ENCODE peak calls at places on chromosomes 7 and 10, in six cellular contexts. One of them, this sample, is unnamed.

GRCh38 chr7:101563933-101564777 is 64.9 kb downstream of the MYL10 start:
- DNase-seq in glutamatergic neuron: no peak
- DNase-seq in GM23338: peak
- DNase-seq in kidney epithelial cell: no peak
- DNase-seq in K562: peak
- DNase-seq in WERI-Rb-1: no peak
- DNase-seq in this sample: no peak

GRCh38 chr7:157009778-157010587 is 480 bp downstream of the MNX1 start:
- DNase-seq in glutamatergic neuron: no peak
- DNase-seq in GM23338: peak
- DNase-seq in kidney epithelial cell: no peak
- DNase-seq in K562: peak
- DNase-seq in WERI-Rb-1: no peak
- DNase-seq in this sample: no peak

GRCh38 chr10:129932996-129933395 is 31.1 kb downstream of the EBF3 start:
- DNase-seq in glutamatergic neuron: peak
- DNase-seq in GM23338: no peak
- DNase-seq in kidney epithelial cell: no peak
- DNase-seq in K562: no peak
- DNase-seq in WERI-Rb-1: no peak
- DNase-seq in this sample: no peak

GRCh38 chr10:110556993-110557601 is 10.4 kb upstream of the SMC3 start:
- DNase-seq in glutamatergic neuron: peak
- DNase-seq in GM23338: peak
- DNase-seq in kidney epithelial cell: no peak
- DNase-seq in K562: peak
- DNase-seq in WERI-Rb-1: peak
- DNase-seq in this sample: peak

GRCh38 chr10:124057580-124057979 is 35.8 kb downstream of the CHST15 start:
- DNase-seq in glutamatergic neuron: no peak
- DNase-seq in GM23338: no peak
- DNase-seq in kidney epithelial cell: no peak
- DNase-seq in K562: no peak
- DNase-seq in WERI-Rb-1: no peak
- DNase-seq in this sample: no peak

GRCh38 chr7:94655884-94656657 is at the start of gene SGCE:
- DNase-seq in glutamatergic neuron: peak
- DNase-seq in GM23338: peak
- DNase-seq in kidney epithelial cell: no peak
- DNase-seq in K562: peak
- DNase-seq in WERI-Rb-1: peak
- DNase-seq in this sample: peak

GRCh38 chr10:130016095-130016494 is 52.0 kb upstream of the EBF3 start:
- DNase-seq in glutamatergic neuron: no peak
- DNase-seq in GM23338: no peak
- DNase-seq in kidney epithelial cell: no peak
- DNase-seq in K562: no peak
- DNase-seq in WERI-Rb-1: no peak
- DNase-seq in this sample: no peak

GRCh38 chr10:10951675-10952074 is 66.0 kb upstream of the CELF2 start:
- DNase-seq in glutamatergic neuron: no peak
- DNase-seq in GM23338: no peak
- DNase-seq in kidney epithelial cell: no peak
- DNase-seq in K562: no peak
- DNase-seq in WERI-Rb-1: no peak
- DNase-seq in this sample: no peak

GRCh38 chr7:143410523-143411004 is 1.9 kb upstream of the EPHA1 start:
- DNase-seq in glutamatergic neuron: no peak
- DNase-seq in GM23338: peak
- DNase-seq in kidney epithelial cell: no peak
- DNase-seq in K562: no peak
- DNase-seq in WERI-Rb-1: no peak
- DNase-seq in this sample: no peak

GRCh38 chr10:129055966-129056365 is 411.1 kb upstream of the MGMT start:
- DNase-seq in glutamatergic neuron: peak
- DNase-seq in GM23338: no peak
- DNase-seq in kidney epithelial cell: no peak
- DNase-seq in K562: no peak
- DNase-seq in WERI-Rb-1: peak
- DNase-seq in this sample: peak

GRCh38 chr10:124711145-124711544 is 33.0 kb downstream of the FAM53B start:
- DNase-seq in glutamatergic neuron: no peak
- DNase-seq in GM23338: no peak
- DNase-seq in kidney epithelial cell: no peak
- DNase-seq in K562: peak
- DNase-seq in WERI-Rb-1: no peak
- DNase-seq in this sample: no peak

GRCh38 chr10:25966846-25967245 is 32.8 kb downstream of the MYO3A start:
- DNase-seq in glutamatergic neuron: no peak
- DNase-seq in GM23338: no peak
- DNase-seq in kidney epithelial cell: no peak
- DNase-seq in K562: no peak
- DNase-seq in WERI-Rb-1: no peak
- DNase-seq in this sample: no peak

GRCh38 chr7:27237735-27238334 is 4.8 kb upstream of the EVX1 start:
- DNase-seq in glutamatergic neuron: no peak
- DNase-seq in GM23338: no peak
- DNase-seq in kidney epithelial cell: peak
- DNase-seq in K562: no peak
- DNase-seq in WERI-Rb-1: no peak
- DNase-seq in this sample: no peak

GRCh38 chr10:30233186-30233958 is 115.7 kb downstream of the MTPAP start:
- DNase-seq in glutamatergic neuron: no peak
- DNase-seq in GM23338: no peak
- DNase-seq in kidney epithelial cell: no peak
- DNase-seq in K562: no peak
- DNase-seq in WERI-Rb-1: no peak
- DNase-seq in this sample: no peak

GRCh38 chr10:59227136-59227673 is 50.8 kb downstream of the PHYHIPL start:
- DNase-seq in glutamatergic neuron: no peak
- DNase-seq in GM23338: peak
- DNase-seq in kidney epithelial cell: no peak
- DNase-seq in K562: no peak
- DNase-seq in WERI-Rb-1: no peak
- DNase-seq in this sample: no peak

GRCh38 chr10:178208-178607 is 43.0 kb downstream of the ZMYND11 start:
- DNase-seq in glutamatergic neuron: no peak
- DNase-seq in GM23338: no peak
- DNase-seq in kidney epithelial cell: peak
- DNase-seq in K562: no peak
- DNase-seq in WERI-Rb-1: no peak
- DNase-seq in this sample: no peak

GRCh38 chr7:43076606-43077005 is 35.8 kb upstream of the HECW1 start:
- DNase-seq in glutamatergic neuron: no peak
- DNase-seq in GM23338: no peak
- DNase-seq in kidney epithelial cell: no peak
- DNase-seq in K562: no peak
- DNase-seq in WERI-Rb-1: no peak
- DNase-seq in this sample: no peak

GRCh38 chr10:104349623-104350142 is 4.0 kb upstream of the CFAP58 start:
- DNase-seq in glutamatergic neuron: no peak
- DNase-seq in GM23338: peak
- DNase-seq in kidney epithelial cell: no peak
- DNase-seq in K562: no peak
- DNase-seq in WERI-Rb-1: no peak
- DNase-seq in this sample: no peak

GRCh38 chr10:18659784-18660561 is 742 bp downstream of the ARL5B start:
- DNase-seq in glutamatergic neuron: no peak
- DNase-seq in GM23338: peak
- DNase-seq in kidney epithelial cell: no peak
- DNase-seq in K562: peak
- DNase-seq in WERI-Rb-1: no peak
- DNase-seq in this sample: no peak

GRCh38 chr10:11424456-11425287 is 186.8 kb downstream of the USP6NL start:
- DNase-seq in glutamatergic neuron: peak
- DNase-seq in GM23338: peak
- DNase-seq in kidney epithelial cell: no peak
- DNase-seq in K562: peak
- DNase-seq in WERI-Rb-1: peak
- DNase-seq in this sample: peak

GRCh38 chr10:103395754-103396066 is 565 bp downstream of the ATP5MK start:
- DNase-seq in glutamatergic neuron: no peak
- DNase-seq in GM23338: peak
- DNase-seq in kidney epithelial cell: no peak
- DNase-seq in K562: no peak
- DNase-seq in WERI-Rb-1: no peak
- DNase-seq in this sample: peak

GRCh38 chr10:88992945-88993537 is 2.4 kb downstream of the FAS start:
- DNase-seq in glutamatergic neuron: no peak
- DNase-seq in GM23338: peak
- DNase-seq in kidney epithelial cell: no peak
- DNase-seq in K562: no peak
- DNase-seq in WERI-Rb-1: no peak
- DNase-seq in this sample: no peak

GRCh38 chr10:15137636-15138035 is 30.9 kb downstream of the NMT2 start:
- DNase-seq in glutamatergic neuron: no peak
- DNase-seq in GM23338: no peak
- DNase-seq in kidney epithelial cell: no peak
- DNase-seq in K562: no peak
- DNase-seq in WERI-Rb-1: no peak
- DNase-seq in this sample: no peak

GRCh38 chr7:151506901-151507382 is 12.8 kb downstream of the RHEB start:
- DNase-seq in glutamatergic neuron: no peak
- DNase-seq in GM23338: no peak
- DNase-seq in kidney epithelial cell: no peak
- DNase-seq in K562: peak
- DNase-seq in WERI-Rb-1: no peak
- DNase-seq in this sample: no peak

GRCh38 chr10:35540296-35541164 is 64.6 kb upstream of the GJD4 start:
- DNase-seq in glutamatergic neuron: no peak
- DNase-seq in GM23338: no peak
- DNase-seq in kidney epithelial cell: no peak
- DNase-seq in K562: no peak
- DNase-seq in WERI-Rb-1: no peak
- DNase-seq in this sample: no peak

GRCh38 chr7:25559581-25560367 is 331.5 kb upstream of the NPVF start:
- DNase-seq in glutamatergic neuron: no peak
- DNase-seq in GM23338: no peak
- DNase-seq in kidney epithelial cell: no peak
- DNase-seq in K562: no peak
- DNase-seq in WERI-Rb-1: no peak
- DNase-seq in this sample: no peak

DNA sequence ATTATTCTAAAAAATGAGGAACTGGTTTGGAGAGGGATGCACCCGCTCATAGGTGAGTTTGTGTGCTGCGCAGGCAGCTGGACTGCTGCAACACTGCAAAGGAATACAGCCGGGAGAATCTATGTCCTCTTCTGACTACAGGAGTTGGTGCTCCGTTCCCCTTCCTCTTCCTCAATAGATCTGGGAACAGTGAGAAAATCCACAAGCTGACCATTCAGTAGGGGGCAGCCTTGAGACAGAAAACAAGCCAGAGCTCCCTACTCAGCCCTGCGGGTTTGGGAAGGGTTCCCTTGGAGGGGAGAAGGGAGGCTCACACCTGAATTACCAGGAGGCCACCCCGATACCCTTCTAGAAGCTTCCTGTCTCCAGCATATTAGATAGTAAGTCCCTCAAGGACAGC is 87.3 kb upstream of the FOXI2 start:
- DNase-seq in glutamatergic neuron: peak
- DNase-seq in GM23338: peak
- DNase-seq in kidney epithelial cell: no peak
- DNase-seq in K562: no peak
- DNase-seq in WERI-Rb-1: peak
- DNase-seq in this sample: peak
- TF ChIP-seq CTCF in glutamatergic neuron: peak
- TF ChIP-seq CTCF in GM23338: peak
- TF ChIP-seq CTCF in kidney epithelial cell: peak
- TF ChIP-seq CTCF in K562: no peak
- TF ChIP-seq CTCF in WERI-Rb-1: peak
- TF ChIP-seq CTCF in this sample: peak

DNA sequence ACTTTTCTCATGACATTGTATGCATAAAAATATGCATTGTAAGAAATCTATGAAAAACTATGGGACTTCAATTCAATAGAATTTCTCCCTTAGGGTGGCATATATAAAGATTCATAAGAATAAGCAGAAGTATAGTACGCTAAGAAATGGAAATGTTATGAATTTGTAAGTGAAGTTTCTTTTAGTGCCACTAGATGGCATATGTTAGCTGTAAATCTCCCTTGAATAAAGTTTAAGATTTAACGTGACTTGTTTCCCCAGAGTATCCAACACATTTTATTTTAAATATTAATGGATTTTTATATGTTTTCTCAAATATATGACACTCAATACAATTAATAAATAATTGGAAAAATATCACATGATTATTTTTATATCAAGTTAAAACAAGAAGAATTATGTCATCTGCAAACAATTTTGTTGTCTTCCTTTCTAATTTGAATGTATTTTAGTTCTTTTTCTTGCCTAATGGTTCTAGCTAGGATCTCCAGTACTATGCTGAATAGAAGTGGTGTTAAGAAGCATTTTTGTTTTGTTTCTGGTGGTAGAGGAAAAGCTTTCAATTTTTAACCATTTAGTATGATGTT is 287.2 kb downstream of the HGF start:
- DNase-seq in glutamatergic neuron: no peak
- DNase-seq in GM23338: peak
- DNase-seq in kidney epithelial cell: no peak
- DNase-seq in K562: peak
- DNase-seq in WERI-Rb-1: no peak
- DNase-seq in this sample: no peak
- TF ChIP-seq CTCF in glutamatergic neuron: peak
- TF ChIP-seq CTCF in GM23338: peak
- TF ChIP-seq CTCF in kidney epithelial cell: peak
- TF ChIP-seq CTCF in K562: peak
- TF ChIP-seq CTCF in WERI-Rb-1: peak
- TF ChIP-seq CTCF in this sample: peak

GRCh38 chr7:15007507-15007906 is 105.0 kb upstream of the DGKB start:
- DNase-seq in glutamatergic neuron: peak
- DNase-seq in GM23338: peak
- DNase-seq in kidney epithelial cell: no peak
- DNase-seq in K562: no peak
- DNase-seq in WERI-Rb-1: peak
- DNase-seq in this sample: peak
- TF ChIP-seq CTCF in glutamatergic neuron: peak
- TF ChIP-seq CTCF in GM23338: peak
- TF ChIP-seq CTCF in kidney epithelial cell: peak
- TF ChIP-seq CTCF in K562: no peak
- TF ChIP-seq CTCF in WERI-Rb-1: peak
- TF ChIP-seq CTCF in this sample: peak

GRCh38 chr10:93074597-93075368 is 1.1 kb downstream of the CYP26A1 start:
- DNase-seq in glutamatergic neuron: peak
- DNase-seq in GM23338: peak
- DNase-seq in kidney epithelial cell: no peak
- DNase-seq in K562: no peak
- DNase-seq in WERI-Rb-1: no peak
- DNase-seq in this sample: peak

GRCh38 chr10:93072225-93072712 is 1.4 kb upstream of the CYP26A1 start:
- DNase-seq in glutamatergic neuron: no peak
- DNase-seq in GM23338: peak
- DNase-seq in kidney epithelial cell: no peak
- DNase-seq in K562: no peak
- DNase-seq in WERI-Rb-1: no peak
- DNase-seq in this sample: no peak

GRCh38 chr10:93072713-93073538 is 767 bp upstream of the CYP26A1 start:
- DNase-seq in glutamatergic neuron: no peak
- DNase-seq in GM23338: peak
- DNase-seq in kidney epithelial cell: no peak
- DNase-seq in K562: no peak
- DNase-seq in WERI-Rb-1: no peak
- DNase-seq in this sample: no peak

GRCh38 chr10:93074137-93074596 is 474 bp downstream of the CYP26A1 start:
- DNase-seq in glutamatergic neuron: peak
- DNase-seq in GM23338: peak
- DNase-seq in kidney epithelial cell: no peak
- DNase-seq in K562: peak
- DNase-seq in WERI-Rb-1: peak
- DNase-seq in this sample: peak

GRCh38 chr10:93073539-93074136 is at the start of gene CYP26A1:
- DNase-seq in glutamatergic neuron: no peak
- DNase-seq in GM23338: peak
- DNase-seq in kidney epithelial cell: no peak
- DNase-seq in K562: peak
- DNase-seq in WERI-Rb-1: no peak
- DNase-seq in this sample: peak
- TF ChIP-seq CTCF in glutamatergic neuron: peak
- TF ChIP-seq CTCF in GM23338: no peak
- TF ChIP-seq CTCF in kidney epithelial cell: no peak
- TF ChIP-seq CTCF in K562: no peak
- TF ChIP-seq CTCF in WERI-Rb-1: no peak
- TF ChIP-seq CTCF in this sample: no peak

This sample was measured in nephron progenitor cell.